ENCODE peak calls at places on chromosomes 3 and 15, in seven cellular contexts. F is body of pancreas; A is HCT116; G is cardiac muscle cell; E is CD4-positive, alpha-beta memory T cell; K is heart left ventricle; N is OCI-LY7. B is an unnamed sample.
A peak's percentile ranks its signal among the peaks of the same experiment; 100 is the strongest.

GRCh38 chr3:109563149-109563548 is 225.8 kb upstream of the DPPA4 start:
- DNase-seq in F (no peak), A (no peak), G (no peak), E (peak; percentile 45), K (no peak), N (no peak), B (no peak)

GRCh38 chr15:33021806-33022389 is 172.6 kb downstream of the FMN1 start:
- DNase-seq in F (no peak), A (peak; percentile 47), G (peak; percentile 66), E (no peak), K (no peak), N (peak; percentile 49), B (peak; percentile 52)

GRCh38 chr3:126113733-126114132 is 29.8 kb upstream of the SLC41A3 start:
- DNase-seq in F (peak; percentile 8), A (no peak), G (no peak), E (no peak), K (no peak), N (peak; percentile 18), B (no peak)

GRCh38 chr3:16311960-16312451 is 47.0 kb downstream of the OXNAD1 start:
- DNase-seq in F (no peak), A (no peak), G (peak; percentile 52), E (peak; percentile 73), K (peak; percentile 34), N (peak; percentile 28), B (no peak)

GRCh38 chr3:13500133-13500885 is 20.2 kb downstream of the HDAC11 start:
- DNase-seq in F (no peak), A (no peak), G (peak; percentile 29), E (no peak), K (no peak), N (peak; percentile 27), B (peak; percentile 43)

GRCh38 chr15:60002528-60003218 is 1.4 kb upstream of the FOXB1 start:
- DNase-seq in F (no peak), A (no peak), G (no peak), E (no peak), K (no peak), N (no peak), B (no peak)

GRCh38 chr3:165464736-165465135 is 268.6 kb upstream of the SLITRK3 start:
- DNase-seq in F (no peak), A (no peak), G (peak; percentile 20), E (no peak), K (no peak), N (no peak), B (no peak)

GRCh38 chr3:3726549-3726948 is 72.7 kb upstream of the LRRN1 start:
- DNase-seq in F (no peak), A (no peak), G (no peak), E (no peak), K (no peak), N (no peak), B (no peak)

GRCh38 chr3:153165211-153165815 is 3.3 kb downstream of the RAP2B start:
- DNase-seq in F (no peak), A (no peak), G (peak; percentile 41), E (peak; percentile 54), K (no peak), N (peak; percentile 26), B (peak; percentile 13)
- H3K4me1 ChIP-seq in F (peaks cover 20% of the 10 kb centered on the region), A (peaks cover 9% of the 10 kb centered on the region), G (peaks cover 13% of the 10 kb centered on the region), E (peaks cover 54% of the 10 kb centered on the region), K (peaks cover 47% of the 10 kb centered on the region), N (peaks cover 27% of the 10 kb centered on the region), B (no peaks in the 10 kb centered on the region)

GRCh38 chr3:188153949-188154757 is at the start of gene LPP:
- DNase-seq in F (peak; percentile 79), A (no peak), G (peak; percentile 89), E (peak; percentile 82), K (peak; percentile 83), N (peak; percentile 79), B (peak; percentile 6)
- H3K4me1 ChIP-seq in F (peaks cover 61% of the 10 kb centered on the region), A (peaks cover 13% of the 10 kb centered on the region), G (peaks cover 15% of the 10 kb centered on the region), E (peaks cover 53% of the 10 kb centered on the region), K (peaks cover 58% of the 10 kb centered on the region), N (peaks cover 35% of the 10 kb centered on the region), B (no peaks in the 10 kb centered on the region)

DNA sequence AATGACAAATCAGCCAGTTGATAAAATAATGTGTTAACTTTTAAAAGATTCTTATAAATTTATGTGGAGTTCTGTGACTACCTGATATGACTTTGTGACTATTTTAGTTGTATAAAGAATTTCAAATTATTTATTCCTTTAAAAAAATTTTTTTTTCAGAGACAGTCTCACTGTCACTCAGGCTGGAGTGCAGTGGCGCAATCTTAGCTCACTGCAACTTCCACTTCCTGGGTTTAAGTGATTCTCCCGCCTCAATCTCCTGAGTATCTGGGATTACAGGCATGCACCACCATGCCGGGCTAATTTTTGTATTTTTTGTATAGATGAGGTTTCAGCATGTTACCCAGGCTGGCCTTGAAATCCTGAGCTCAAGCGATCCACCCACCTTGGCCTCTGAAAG is 48.5 kb downstream of the MBNL1 start:
- DNase-seq in F (no peak), A (no peak), G (no peak), E (no peak), K (no peak), N (no peak), B (no peak)
- H3K4me1 ChIP-seq in F (peaks cover 53% of the 10 kb centered on the region), A (peaks cover 35% of the 10 kb centered on the region), G (peaks cover 13% of the 10 kb centered on the region), E (peaks cover 100% of the 10 kb centered on the region), K (peaks cover 93% of the 10 kb centered on the region), N (peaks cover 3% of the 10 kb centered on the region), B (no peaks in the 10 kb centered on the region)

DNA sequence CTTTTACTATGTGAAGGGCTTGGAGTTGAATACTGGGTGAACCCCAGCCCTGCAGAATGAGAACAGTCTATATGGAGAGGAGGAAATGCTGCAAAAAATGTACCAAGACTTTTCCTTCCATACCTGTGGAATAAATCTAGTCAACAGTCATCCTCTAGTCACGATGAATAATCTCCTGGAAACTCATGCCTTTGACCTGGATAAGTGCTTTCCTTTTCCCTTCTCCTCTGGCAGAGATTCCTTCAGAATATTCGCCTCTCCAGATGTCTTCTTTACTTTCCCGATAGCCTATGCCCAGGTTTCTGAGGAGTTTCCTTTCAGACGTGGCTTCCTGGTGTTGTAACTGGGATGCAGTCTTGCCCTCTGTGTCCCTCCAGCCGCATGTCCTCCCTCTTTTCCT is 28.1 kb downstream of the CCNL1 start:
- DNase-seq in F (no peak), A (no peak), G (no peak), E (no peak), K (no peak), N (no peak), B (no peak)
- H3K4me1 ChIP-seq in F (peaks cover 99% of the 10 kb centered on the region), A (peaks cover 47% of the 10 kb centered on the region), G (peaks cover 96% of the 10 kb centered on the region), E (peaks cover 76% of the 10 kb centered on the region), K (peaks cover 82% of the 10 kb centered on the region), N (peaks cover 21% of the 10 kb centered on the region), B (peaks cover 21% of the 10 kb centered on the region)

GRCh38 chr3:32438596-32439344 is 47.1 kb downstream of the CMTM7 start:
- DNase-seq in F (no peak), A (no peak), G (peak; percentile 38), E (no peak), K (no peak), N (peak; percentile 86), B (no peak)
- H3K4me1 ChIP-seq in F (no peaks in the 10 kb centered on the region), A (no peaks in the 10 kb centered on the region), G (peaks cover 9% of the 10 kb centered on the region), E (peaks cover 79% of the 10 kb centered on the region), K (peaks cover 45% of the 10 kb centered on the region), N (peaks cover 85% of the 10 kb centered on the region), B (no peaks in the 10 kb centered on the region)

B was measured in SJCRH30.